ENCODE peak calls at places on chromosomes 5 and 9, in five cellular contexts. One of them, this sample, is unnamed. For H3K4me1, the result is how much of the 10 kb centered on the place peaks cover.

GRCh38 chr9:31848505-31849285 is 535.7 kb upstream of the ACO1 start:
- DNase-seq in SK-N-SH: no peak
- DNase-seq in neural progenitor cell: no peak
- DNase-seq in H9: no peak
- DNase-seq in IMR-90: no peak
- DNase-seq in this sample: no peak

GRCh38 chr5:74054139-74054538 is 428.1 kb downstream of the ARHGEF28 start:
- DNase-seq in SK-N-SH: peak
- DNase-seq in neural progenitor cell: peak
- DNase-seq in H9: no peak
- DNase-seq in IMR-90: no peak
- DNase-seq in this sample: no peak

GRCh38 chr9:4299006-4299795 is 667 bp downstream of the GLIS3 start:
- DNase-seq in H9: peak
- DNase-seq in neural progenitor cell: peak
- DNase-seq in IMR-90: peak
- DNase-seq in SK-N-SH: peak
- DNase-seq in this sample: peak

GRCh38 chr5:83972236-83972635 is 251.6 kb upstream of the HAPLN1 start:
- DNase-seq in SK-N-SH: no peak
- DNase-seq in neural progenitor cell: no peak
- DNase-seq in H9: no peak
- DNase-seq in IMR-90: peak
- DNase-seq in this sample: no peak

GRCh38 chr5:78492650-78493049 is 132.2 kb downstream of the SCAMP1 start:
- DNase-seq in SK-N-SH: no peak
- DNase-seq in H9: no peak
- DNase-seq in IMR-90: no peak
- DNase-seq in neural progenitor cell: no peak
- DNase-seq in this sample: no peak

GRCh38 chr5:10734050-10734709 is 26.9 kb downstream of the DAP start:
- DNase-seq in neural progenitor cell: no peak
- DNase-seq in SK-N-SH: no peak
- DNase-seq in IMR-90: no peak
- DNase-seq in H9: no peak
- DNase-seq in this sample: no peak

GRCh38 chr5:38622723-38623129 is 66.3 kb upstream of the LIFR start:
- DNase-seq in SK-N-SH: no peak
- DNase-seq in H9: no peak
- DNase-seq in IMR-90: no peak
- DNase-seq in neural progenitor cell: no peak
- DNase-seq in this sample: no peak

GRCh38 chr5:131786036-131786435 is 10.8 kb downstream of the FNIP1 start:
- DNase-seq in SK-N-SH: no peak
- DNase-seq in neural progenitor cell: no peak
- DNase-seq in H9: no peak
- DNase-seq in IMR-90: no peak
- DNase-seq in this sample: no peak

GRCh38 chr5:180519098-180519497 is 24.9 kb downstream of the CNOT6 start:
- DNase-seq in H9: no peak
- DNase-seq in IMR-90: peak
- DNase-seq in SK-N-SH: no peak
- DNase-seq in neural progenitor cell: no peak
- DNase-seq in this sample: no peak

DNA sequence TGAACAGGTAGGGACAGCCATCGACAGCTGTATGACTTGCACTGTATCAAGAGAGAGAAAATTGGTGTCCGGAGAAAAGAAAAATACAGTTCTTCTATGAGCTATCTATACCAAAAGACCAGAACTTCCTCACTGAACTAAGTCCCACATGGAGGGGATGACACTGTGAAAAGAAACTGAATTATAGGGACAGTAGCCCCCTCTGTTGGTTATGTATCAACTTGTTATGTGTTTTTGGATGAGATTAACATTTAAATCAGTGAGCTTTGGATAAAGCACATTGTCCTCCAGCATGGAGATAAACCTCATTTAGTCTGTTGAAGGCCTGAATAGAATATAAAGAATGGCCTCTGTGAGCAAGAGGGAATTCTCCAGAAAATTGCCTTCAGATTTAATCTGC is 176.6 kb upstream of the SH3GL2 start:
- DNase-seq in IMR-90: peak
- DNase-seq in SK-N-SH: no peak
- DNase-seq in H9: no peak
- DNase-seq in neural progenitor cell: peak
- DNase-seq in this sample: no peak
- TF ChIP-seq CTCF in IMR-90: peak
- TF ChIP-seq CTCF in SK-N-SH: no peak
- TF ChIP-seq CTCF in H9: peak
- TF ChIP-seq CTCF in neural progenitor cell: peak
- TF ChIP-seq CTCF in this sample: peak

GRCh38 chr5:116527587-116527986 is 47.0 kb downstream of the SEMA6A start:
- DNase-seq in H9: no peak
- DNase-seq in IMR-90: no peak
- DNase-seq in neural progenitor cell: no peak
- DNase-seq in SK-N-SH: no peak
- DNase-seq in this sample: no peak
- H3K4me1 ChIP-seq in H9: under half
- H3K4me1 ChIP-seq in IMR-90: under half
- H3K4me1 ChIP-seq in neural progenitor cell: half or more
- H3K4me1 ChIP-seq in SK-N-SH: under half
- H3K4me1 ChIP-seq in this sample: under half

GRCh38 chr9:105118646-105119045 is 125.8 kb upstream of the SLC44A1 start:
- DNase-seq in SK-N-SH: no peak
- DNase-seq in IMR-90: no peak
- DNase-seq in neural progenitor cell: no peak
- DNase-seq in H9: no peak
- DNase-seq in this sample: no peak
- H3K4me2 ChIP-seq in SK-N-SH: no peak
- H3K4me2 ChIP-seq in IMR-90: no peak
- H3K4me2 ChIP-seq in neural progenitor cell: no peak
- H3K4me2 ChIP-seq in H9: no peak
- H3K4me2 ChIP-seq in this sample: no peak

GRCh38 chr9:132546148-132547051 is 36.0 kb upstream of the BARHL1 start:
- DNase-seq in H9: peak
- DNase-seq in IMR-90: no peak
- DNase-seq in neural progenitor cell: peak
- DNase-seq in SK-N-SH: peak
- DNase-seq in this sample: peak
- TF ChIP-seq CTCF in H9: peak
- TF ChIP-seq CTCF in IMR-90: peak
- TF ChIP-seq CTCF in neural progenitor cell: peak
- TF ChIP-seq CTCF in SK-N-SH: peak
- TF ChIP-seq CTCF in this sample: no peak

DNA sequence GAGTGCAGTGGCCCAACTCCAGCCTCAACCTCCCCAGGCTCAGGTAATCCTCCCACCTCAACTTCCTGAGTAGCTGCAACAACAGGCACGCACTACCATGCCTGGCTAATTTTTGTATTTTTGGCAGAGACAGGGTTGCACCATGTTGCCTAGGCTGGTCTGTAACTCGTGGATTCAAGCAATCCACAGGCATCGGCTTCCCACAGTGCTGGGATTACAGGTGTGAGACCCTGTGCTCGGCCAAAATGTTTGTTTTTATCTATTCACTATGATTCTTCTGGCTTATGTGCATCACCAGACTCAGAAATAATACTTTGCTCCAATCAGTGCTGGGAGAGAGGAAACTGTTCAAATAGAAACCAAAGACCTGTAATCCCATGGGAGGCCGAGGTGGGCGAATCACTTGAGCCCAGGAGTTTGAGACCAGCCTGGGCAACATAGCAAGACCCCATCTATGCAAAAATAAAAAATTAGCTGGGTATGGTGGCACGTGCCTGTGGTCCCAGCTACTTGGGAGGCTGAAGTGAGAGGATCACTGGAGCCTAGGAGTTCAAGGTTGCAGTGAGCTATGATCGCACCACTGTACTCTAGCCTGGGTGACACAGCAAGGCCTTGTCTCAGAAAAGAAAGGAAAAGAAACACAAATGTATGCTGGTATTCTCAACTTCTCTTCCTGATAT is 4.4 kb downstream of the PIP5K1B start:
- DNase-seq in IMR-90: no peak
- DNase-seq in neural progenitor cell: no peak
- DNase-seq in H9: no peak
- DNase-seq in SK-N-SH: no peak
- DNase-seq in this sample: no peak
- H3K4me1 ChIP-seq in IMR-90: under half
- H3K4me1 ChIP-seq in neural progenitor cell: under half
- H3K4me1 ChIP-seq in H9: under half
- H3K4me1 ChIP-seq in SK-N-SH: under half
- H3K4me1 ChIP-seq in this sample: under half

GRCh38 chr5:59287361-59287760 is 606.2 kb downstream of the PDE4D start:
- DNase-seq in SK-N-SH: no peak
- DNase-seq in H9: no peak
- DNase-seq in neural progenitor cell: no peak
- DNase-seq in IMR-90: no peak
- DNase-seq in this sample: no peak
- H3K4me2 ChIP-seq in SK-N-SH: no peak
- H3K4me2 ChIP-seq in H9: no peak
- H3K4me2 ChIP-seq in neural progenitor cell: no peak
- H3K4me2 ChIP-seq in IMR-90: no peak
- H3K4me2 ChIP-seq in this sample: no peak

GRCh38 chr9:133768859-133769510 is 30.8 kb upstream of the SARDH start:
- DNase-seq in IMR-90: no peak
- DNase-seq in neural progenitor cell: no peak
- DNase-seq in SK-N-SH: no peak
- DNase-seq in H9: peak
- DNase-seq in this sample: peak
- TF ChIP-seq CTCF in IMR-90: no peak
- TF ChIP-seq CTCF in neural progenitor cell: peak
- TF ChIP-seq CTCF in SK-N-SH: no peak
- TF ChIP-seq CTCF in H9: peak
- TF ChIP-seq CTCF in this sample: no peak

GRCh38 chr9:112111461-112111860 is 63.6 kb downstream of the SUSD1 start:
- DNase-seq in IMR-90: no peak
- DNase-seq in H9: no peak
- DNase-seq in neural progenitor cell: no peak
- DNase-seq in SK-N-SH: no peak
- DNase-seq in this sample: no peak
- H3K4me1 ChIP-seq in IMR-90: under half
- H3K4me1 ChIP-seq in H9: under half
- H3K4me1 ChIP-seq in neural progenitor cell: under half
- H3K4me1 ChIP-seq in SK-N-SH: under half
- H3K4me1 ChIP-seq in this sample: under half

This sample was measured in osteoblast.